ENCODE peak calls at places on chromosomes 11 and 22, in nine cellular contexts. One of them, this sample, is unnamed. For H3K27me3, the result is how much of the 10 kb centered on the place peaks cover.

GRCh38 chr22:42799462-42800405 is 57.3 kb downstream of the ARFGAP3 start:
- DNase-seq in uterus: no peak
- DNase-seq in BE2C: no peak
- DNase-seq in K562: peak
- DNase-seq in cardiac muscle cell: no peak
- DNase-seq in breast epithelium: no peak
- DNase-seq in transverse colon: no peak
- DNase-seq in lower lobe of right lung: no peak
- DNase-seq in psoas muscle: no peak
- DNase-seq in this sample: no peak

GRCh38 chr11:17392872-17393271 is 4.4 kb upstream of the KCNJ11 start:
- DNase-seq in uterus: no peak
- DNase-seq in BE2C: no peak
- DNase-seq in K562: no peak
- DNase-seq in cardiac muscle cell: no peak
- DNase-seq in breast epithelium: no peak
- DNase-seq in transverse colon: no peak
- DNase-seq in lower lobe of right lung: no peak
- DNase-seq in psoas muscle: no peak
- DNase-seq in this sample: no peak

GRCh38 chr11:111634981-111635705 is 32.9 kb downstream of the SIK2 start:
- DNase-seq in uterus: no peak
- DNase-seq in BE2C: no peak
- DNase-seq in K562: peak
- DNase-seq in cardiac muscle cell: peak
- DNase-seq in breast epithelium: no peak
- DNase-seq in transverse colon: no peak
- DNase-seq in lower lobe of right lung: no peak
- DNase-seq in psoas muscle: no peak
- DNase-seq in this sample: no peak

GRCh38 chr22:30191049-30191701 is 55.4 kb downstream of the LIF start:
- DNase-seq in uterus: no peak
- DNase-seq in BE2C: no peak
- DNase-seq in K562: no peak
- DNase-seq in cardiac muscle cell: no peak
- DNase-seq in breast epithelium: no peak
- DNase-seq in transverse colon: no peak
- DNase-seq in lower lobe of right lung: no peak
- DNase-seq in psoas muscle: no peak
- DNase-seq in this sample: no peak

GRCh38 chr22:37232140-37232998 is 11.7 kb downstream of the RAC2 start:
- DNase-seq in uterus: no peak
- DNase-seq in BE2C: no peak
- DNase-seq in K562: no peak
- DNase-seq in cardiac muscle cell: no peak
- DNase-seq in breast epithelium: no peak
- DNase-seq in transverse colon: peak
- DNase-seq in lower lobe of right lung: peak
- DNase-seq in psoas muscle: peak
- DNase-seq in this sample: no peak

GRCh38 chr22:49462795-49463194 is 364.9 kb downstream of the BRD1 start:
- DNase-seq in uterus: no peak
- DNase-seq in BE2C: no peak
- DNase-seq in K562: no peak
- DNase-seq in cardiac muscle cell: no peak
- DNase-seq in breast epithelium: no peak
- DNase-seq in transverse colon: no peak
- DNase-seq in lower lobe of right lung: no peak
- DNase-seq in psoas muscle: no peak
- DNase-seq in this sample: no peak

GRCh38 chr22:46652930-46653331 is 32.7 kb downstream of the GRAMD4 start:
- DNase-seq in uterus: no peak
- DNase-seq in BE2C: no peak
- DNase-seq in K562: no peak
- DNase-seq in cardiac muscle cell: peak
- DNase-seq in breast epithelium: no peak
- DNase-seq in transverse colon: no peak
- DNase-seq in lower lobe of right lung: no peak
- DNase-seq in psoas muscle: no peak
- DNase-seq in this sample: peak

GRCh38 chr22:47836957-47837356 is 1074.5 kb downstream of the TBC1D22A start:
- DNase-seq in uterus: no peak
- DNase-seq in BE2C: no peak
- DNase-seq in K562: no peak
- DNase-seq in cardiac muscle cell: peak
- DNase-seq in breast epithelium: no peak
- DNase-seq in transverse colon: no peak
- DNase-seq in lower lobe of right lung: no peak
- DNase-seq in psoas muscle: no peak
- DNase-seq in this sample: no peak

GRCh38 chr11:117434481-117434880 is 106.8 kb downstream of the CEP164 start:
- DNase-seq in uterus: no peak
- DNase-seq in BE2C: no peak
- DNase-seq in K562: no peak
- DNase-seq in cardiac muscle cell: no peak
- DNase-seq in breast epithelium: no peak
- DNase-seq in transverse colon: no peak
- DNase-seq in lower lobe of right lung: no peak
- DNase-seq in psoas muscle: no peak
- DNase-seq in this sample: no peak

GRCh38 chr11:127110542-127110941 is 110.0 kb upstream of the KIRREL3 start:
- DNase-seq in uterus: no peak
- DNase-seq in BE2C: no peak
- DNase-seq in K562: no peak
- DNase-seq in cardiac muscle cell: no peak
- DNase-seq in breast epithelium: no peak
- DNase-seq in transverse colon: no peak
- DNase-seq in lower lobe of right lung: no peak
- DNase-seq in psoas muscle: no peak
- DNase-seq in this sample: no peak

GRCh38 chr11:2431395-2431794 is 12.9 kb downstream of the TRPM5 start:
- DNase-seq in uterus: no peak
- DNase-seq in BE2C: no peak
- DNase-seq in K562: no peak
- DNase-seq in cardiac muscle cell: no peak
- DNase-seq in breast epithelium: no peak
- DNase-seq in transverse colon: no peak
- DNase-seq in lower lobe of right lung: no peak
- DNase-seq in psoas muscle: peak
- DNase-seq in this sample: peak

GRCh38 chr11:2418961-2419360 is 18.4 kb downstream of the TSSC4 start:
- DNase-seq in uterus: no peak
- DNase-seq in BE2C: no peak
- DNase-seq in K562: no peak
- DNase-seq in cardiac muscle cell: no peak
- DNase-seq in breast epithelium: no peak
- DNase-seq in transverse colon: no peak
- DNase-seq in lower lobe of right lung: no peak
- DNase-seq in psoas muscle: no peak
- DNase-seq in this sample: no peak

GRCh38 chr11:79486239-79486984 is 45.6 kb upstream of the TENM4 start:
- DNase-seq in uterus: no peak
- DNase-seq in BE2C: no peak
- DNase-seq in K562: no peak
- DNase-seq in cardiac muscle cell: no peak
- DNase-seq in breast epithelium: no peak
- DNase-seq in transverse colon: no peak
- DNase-seq in lower lobe of right lung: no peak
- DNase-seq in psoas muscle: no peak
- DNase-seq in this sample: no peak

GRCh38 chr11:79482800-79483199 is 42.0 kb upstream of the TENM4 start:
- DNase-seq in uterus: no peak
- DNase-seq in BE2C: no peak
- DNase-seq in K562: no peak
- DNase-seq in cardiac muscle cell: no peak
- DNase-seq in breast epithelium: no peak
- DNase-seq in transverse colon: no peak
- DNase-seq in lower lobe of right lung: no peak
- DNase-seq in psoas muscle: no peak
- DNase-seq in this sample: no peak

GRCh38 chr11:79485694-79486093 is 44.9 kb upstream of the TENM4 start:
- DNase-seq in uterus: no peak
- DNase-seq in BE2C: no peak
- DNase-seq in K562: no peak
- DNase-seq in cardiac muscle cell: no peak
- DNase-seq in breast epithelium: no peak
- DNase-seq in transverse colon: no peak
- DNase-seq in lower lobe of right lung: no peak
- DNase-seq in psoas muscle: no peak
- DNase-seq in this sample: no peak

GRCh38 chr11:79487412-79487811 is 46.6 kb upstream of the TENM4 start:
- DNase-seq in uterus: no peak
- DNase-seq in BE2C: no peak
- DNase-seq in K562: no peak
- DNase-seq in cardiac muscle cell: no peak
- DNase-seq in breast epithelium: no peak
- DNase-seq in transverse colon: no peak
- DNase-seq in lower lobe of right lung: no peak
- DNase-seq in psoas muscle: no peak
- DNase-seq in this sample: no peak

GRCh38 chr11:79484872-79485271 is 44.0 kb upstream of the TENM4 start:
- DNase-seq in uterus: no peak
- DNase-seq in BE2C: no peak
- DNase-seq in K562: no peak
- DNase-seq in cardiac muscle cell: no peak
- DNase-seq in breast epithelium: no peak
- DNase-seq in transverse colon: no peak
- DNase-seq in lower lobe of right lung: no peak
- DNase-seq in psoas muscle: no peak
- DNase-seq in this sample: no peak
- H3K27me3 ChIP-seq in uterus: under half
- H3K27me3 ChIP-seq in BE2C: under half
- H3K27me3 ChIP-seq in K562: under half
- H3K27me3 ChIP-seq in cardiac muscle cell: under half
- H3K27me3 ChIP-seq in breast epithelium: under half
- H3K27me3 ChIP-seq in transverse colon: under half
- H3K27me3 ChIP-seq in lower lobe of right lung: under half
- H3K27me3 ChIP-seq in psoas muscle: under half
- H3K27me3 ChIP-seq in this sample: under half

DNA sequence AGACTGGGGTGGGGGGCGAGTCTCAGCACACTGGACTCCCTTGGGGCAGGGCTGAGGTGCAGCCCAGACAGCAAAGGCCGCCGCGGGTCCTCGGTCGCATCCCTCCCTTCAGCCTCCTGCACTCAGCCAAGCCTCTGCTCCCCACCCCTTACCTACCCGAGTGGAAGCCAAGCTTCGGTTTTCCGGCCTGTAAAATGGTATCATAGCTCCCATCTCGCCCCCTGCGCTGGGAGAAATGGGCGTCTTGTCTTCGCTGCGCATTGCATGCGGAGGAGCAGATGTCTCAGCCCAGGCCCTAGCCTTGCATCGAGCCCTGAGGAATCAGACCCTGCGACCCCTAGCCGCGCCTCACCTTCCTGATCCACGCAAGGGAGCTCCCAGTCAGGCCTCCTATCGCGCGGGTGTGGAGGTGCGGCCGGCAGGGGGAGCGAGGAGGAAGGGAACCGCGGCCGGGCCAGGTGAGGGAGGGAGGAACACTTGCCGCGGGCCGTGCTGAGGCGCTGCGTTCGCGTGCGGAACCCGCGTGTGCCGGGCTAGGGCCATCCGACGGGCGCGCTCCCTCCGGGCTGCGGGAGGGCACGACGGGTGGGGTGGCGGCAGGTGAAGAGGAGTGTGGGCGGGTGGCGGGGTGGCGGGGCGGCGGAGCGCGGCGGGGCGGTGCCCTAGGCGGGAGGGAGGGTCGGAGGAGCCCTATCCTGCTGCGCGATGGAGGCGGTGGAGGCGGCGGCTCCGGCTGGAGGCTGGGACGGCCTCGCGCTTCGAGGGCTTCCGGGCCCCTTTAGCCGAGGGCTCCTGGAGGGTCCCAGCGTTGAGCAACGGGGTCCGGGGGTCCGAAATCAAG is 4.1 kb upstream of the TBX1 start:
- DNase-seq in uterus: no peak
- DNase-seq in BE2C: peak
- DNase-seq in K562: peak
- DNase-seq in cardiac muscle cell: no peak
- DNase-seq in breast epithelium: peak
- DNase-seq in transverse colon: peak
- DNase-seq in lower lobe of right lung: peak
- DNase-seq in psoas muscle: no peak
- DNase-seq in this sample: no peak
- H3K4me3 ChIP-seq in uterus: no peak
- H3K4me3 ChIP-seq in BE2C: no peak
- H3K4me3 ChIP-seq in K562: peak
- H3K4me3 ChIP-seq in cardiac muscle cell: no peak
- H3K4me3 ChIP-seq in breast epithelium: peak
- H3K4me3 ChIP-seq in transverse colon: no peak
- H3K4me3 ChIP-seq in lower lobe of right lung: peak
- H3K4me3 ChIP-seq in psoas muscle: peak
- H3K4me3 ChIP-seq in this sample: peak

GRCh38 chr22:19086944-19087343 is 35.3 kb downstream of the DGCR2 start:
- DNase-seq in uterus: no peak
- DNase-seq in BE2C: no peak
- DNase-seq in K562: peak
- DNase-seq in cardiac muscle cell: peak
- DNase-seq in breast epithelium: no peak
- DNase-seq in transverse colon: no peak
- DNase-seq in lower lobe of right lung: no peak
- DNase-seq in psoas muscle: no peak
- DNase-seq in this sample: no peak

GRCh38 chr22:19088866-19089595 is 33.2 kb downstream of the DGCR2 start:
- DNase-seq in uterus: no peak
- DNase-seq in BE2C: no peak
- DNase-seq in K562: peak
- DNase-seq in cardiac muscle cell: no peak
- DNase-seq in breast epithelium: no peak
- DNase-seq in transverse colon: no peak
- DNase-seq in lower lobe of right lung: no peak
- DNase-seq in psoas muscle: no peak
- DNase-seq in this sample: no peak

GRCh38 chr22:19090183-19090582 is 32.0 kb downstream of the DGCR2 start:
- DNase-seq in uterus: no peak
- DNase-seq in BE2C: no peak
- DNase-seq in K562: peak
- DNase-seq in cardiac muscle cell: no peak
- DNase-seq in breast epithelium: no peak
- DNase-seq in transverse colon: no peak
- DNase-seq in lower lobe of right lung: no peak
- DNase-seq in psoas muscle: no peak
- DNase-seq in this sample: no peak

GRCh38 chr22:19092725-19093124 is 29.5 kb downstream of the DGCR2 start:
- DNase-seq in uterus: no peak
- DNase-seq in BE2C: no peak
- DNase-seq in K562: no peak
- DNase-seq in cardiac muscle cell: no peak
- DNase-seq in breast epithelium: no peak
- DNase-seq in transverse colon: no peak
- DNase-seq in lower lobe of right lung: no peak
- DNase-seq in psoas muscle: no peak
- DNase-seq in this sample: no peak

GRCh38 chr22:19090586-19091127 is 31.6 kb downstream of the DGCR2 start:
- DNase-seq in uterus: no peak
- DNase-seq in BE2C: no peak
- DNase-seq in K562: peak
- DNase-seq in cardiac muscle cell: no peak
- DNase-seq in breast epithelium: no peak
- DNase-seq in transverse colon: no peak
- DNase-seq in lower lobe of right lung: no peak
- DNase-seq in psoas muscle: no peak
- DNase-seq in this sample: no peak
- TF ChIP-seq CTCF in uterus: no peak
- TF ChIP-seq CTCF in BE2C: no peak
- TF ChIP-seq CTCF in K562: no peak
- TF ChIP-seq CTCF in cardiac muscle cell: no peak
- TF ChIP-seq CTCF in breast epithelium: no peak
- TF ChIP-seq CTCF in transverse colon: no peak
- TF ChIP-seq CTCF in lower lobe of right lung: no peak
- TF ChIP-seq CTCF in psoas muscle: no peak
- TF ChIP-seq CTCF in this sample: no peak

GRCh38 chr11:130157840-130158239 is 1.7 kb upstream of the ST14 start:
- DNase-seq in uterus: no peak
- DNase-seq in BE2C: no peak
- DNase-seq in K562: no peak
- DNase-seq in cardiac muscle cell: no peak
- DNase-seq in breast epithelium: no peak
- DNase-seq in transverse colon: no peak
- DNase-seq in lower lobe of right lung: no peak
- DNase-seq in psoas muscle: no peak
- DNase-seq in this sample: no peak
- H3K27me3 ChIP-seq in uterus: under half
- H3K27me3 ChIP-seq in BE2C: under half
- H3K27me3 ChIP-seq in K562: half or more
- H3K27me3 ChIP-seq in cardiac muscle cell: half or more
- H3K27me3 ChIP-seq in breast epithelium: under half
- H3K27me3 ChIP-seq in transverse colon: under half
- H3K27me3 ChIP-seq in lower lobe of right lung: under half
- H3K27me3 ChIP-seq in psoas muscle: under half
- H3K27me3 ChIP-seq in this sample: half or more

This sample was measured in left ventricle myocardium inferior.